ENCODE peak calls at places on chromosomes 2 and 18, in six cellular contexts. One of them, this sample, is unnamed.

GRCh38 chr2:2170189-2170588 is 160.9 kb downstream of the MYT1L start:
- DNase-seq in stimulated activated CD4-positive, alpha-beta T cell treated with anti-CD3 and anti-CD28 coated beads, Interleukin-4, amount 100 ng/mL, for 48 hours: no peak
- DNase-seq in sigmoid colon: no peak
- DNase-seq in WTC11: no peak
- DNase-seq in KBM-7: no peak
- DNase-seq in Right ventricle myocardium superior: no peak
- DNase-seq in this sample: no peak

GRCh38 chr2:184599054-184599874 is 935 bp downstream of the ZNF804A start:
- DNase-seq in stimulated activated CD4-positive, alpha-beta T cell treated with anti-CD3 and anti-CD28 coated beads, Interleukin-4, amount 100 ng/mL, for 48 hours: no peak
- DNase-seq in sigmoid colon: no peak
- DNase-seq in WTC11: no peak
- DNase-seq in KBM-7: peak
- DNase-seq in Right ventricle myocardium superior: no peak
- DNase-seq in this sample: peak

GRCh38 chr2:9552491-9553178 is 3.0 kb downstream of the ADAM17 start:
- DNase-seq in stimulated activated CD4-positive, alpha-beta T cell treated with anti-CD3 and anti-CD28 coated beads, Interleukin-4, amount 100 ng/mL, for 48 hours: no peak
- DNase-seq in sigmoid colon: no peak
- DNase-seq in WTC11: no peak
- DNase-seq in KBM-7: peak
- DNase-seq in Right ventricle myocardium superior: no peak
- DNase-seq in this sample: peak

GRCh38 chr18:74351354-74351753 is 35.7 kb downstream of the C18orf63 start:
- DNase-seq in stimulated activated CD4-positive, alpha-beta T cell treated with anti-CD3 and anti-CD28 coated beads, Interleukin-4, amount 100 ng/mL, for 48 hours: no peak
- DNase-seq in sigmoid colon: no peak
- DNase-seq in WTC11: no peak
- DNase-seq in KBM-7: no peak
- DNase-seq in Right ventricle myocardium superior: no peak
- DNase-seq in this sample: peak

GRCh38 chr2:45210466-45211195 is 201.4 kb upstream of the SIX2 start:
- DNase-seq in stimulated activated CD4-positive, alpha-beta T cell treated with anti-CD3 and anti-CD28 coated beads, Interleukin-4, amount 100 ng/mL, for 48 hours: no peak
- DNase-seq in sigmoid colon: no peak
- DNase-seq in WTC11: no peak
- DNase-seq in KBM-7: peak
- DNase-seq in Right ventricle myocardium superior: no peak
- DNase-seq in this sample: peak

GRCh38 chr2:12587729-12588522 is 128.8 kb upstream of the TRIB2 start:
- DNase-seq in stimulated activated CD4-positive, alpha-beta T cell treated with anti-CD3 and anti-CD28 coated beads, Interleukin-4, amount 100 ng/mL, for 48 hours: no peak
- DNase-seq in sigmoid colon: peak
- DNase-seq in WTC11: no peak
- DNase-seq in KBM-7: peak
- DNase-seq in Right ventricle myocardium superior: no peak
- DNase-seq in this sample: peak

GRCh38 chr18:70431203-70431624 is 142.4 kb downstream of the SOCS6 start:
- DNase-seq in stimulated activated CD4-positive, alpha-beta T cell treated with anti-CD3 and anti-CD28 coated beads, Interleukin-4, amount 100 ng/mL, for 48 hours: no peak
- DNase-seq in sigmoid colon: no peak
- DNase-seq in WTC11: no peak
- DNase-seq in KBM-7: no peak
- DNase-seq in Right ventricle myocardium superior: no peak
- DNase-seq in this sample: no peak

GRCh38 chr2:158602027-158602426 is 145.3 kb downstream of the PKP4 start:
- DNase-seq in stimulated activated CD4-positive, alpha-beta T cell treated with anti-CD3 and anti-CD28 coated beads, Interleukin-4, amount 100 ng/mL, for 48 hours: no peak
- DNase-seq in sigmoid colon: no peak
- DNase-seq in WTC11: no peak
- DNase-seq in KBM-7: no peak
- DNase-seq in Right ventricle myocardium superior: no peak
- DNase-seq in this sample: no peak

GRCh38 chr18:80009661-80010550 is 21.5 kb upstream of the TXNL4A start:
- DNase-seq in stimulated activated CD4-positive, alpha-beta T cell treated with anti-CD3 and anti-CD28 coated beads, Interleukin-4, amount 100 ng/mL, for 48 hours: no peak
- DNase-seq in sigmoid colon: peak
- DNase-seq in WTC11: no peak
- DNase-seq in KBM-7: no peak
- DNase-seq in Right ventricle myocardium superior: peak
- DNase-seq in this sample: peak

GRCh38 chr2:24404582-24404981 is 44.2 kb upstream of the ITSN2 start:
- DNase-seq in stimulated activated CD4-positive, alpha-beta T cell treated with anti-CD3 and anti-CD28 coated beads, Interleukin-4, amount 100 ng/mL, for 48 hours: no peak
- DNase-seq in sigmoid colon: peak
- DNase-seq in WTC11: no peak
- DNase-seq in KBM-7: no peak
- DNase-seq in Right ventricle myocardium superior: no peak
- DNase-seq in this sample: peak

GRCh38 chr2:204686415-204686814 is 141.1 kb downstream of the PARD3B start:
- DNase-seq in stimulated activated CD4-positive, alpha-beta T cell treated with anti-CD3 and anti-CD28 coated beads, Interleukin-4, amount 100 ng/mL, for 48 hours: no peak
- DNase-seq in sigmoid colon: no peak
- DNase-seq in WTC11: no peak
- DNase-seq in KBM-7: no peak
- DNase-seq in Right ventricle myocardium superior: no peak
- DNase-seq in this sample: no peak

This sample was measured in M059J.